ENCODE peak calls at places on chromosomes 13 and 19, in ten cellular contexts. X is T-helper 2 cell; V is Kasumi-1; I is stimulated activated CD8-positive, alpha-beta memory T cell treated with anti-CD3 and anti-CD28 coated beads, Interleukin-4, amount 100 ng/mL, for 1 hour; W is head of caudate nucleus; D is stimulated activated CD4-positive, alpha-beta T cell treated with anti-CD3 and anti-CD28 coated beads, Interleukin-1b, Interleukin-23, amount 100 ng/mL, for 24 hours; B is nucleus accumbens; M is HTR-8/SVneo; N is T-helper 9 cell; P is globus pallidus. Z is an unnamed sample.

GRCh38 chr13:75341025-75341424 is 140.9 kb downstream of the TBC1D4 start:
- DNase-seq in W (no peak), N (no peak), P (no peak), I (no peak), X (no peak), M (no peak), B (no peak), D (no peak), V (no peak), Z (no peak)

GRCh38 chr13:48151766-48152165 is 56.9 kb upstream of the MED4 start:
- DNase-seq in B (no peak), D (no peak), V (no peak), X (no peak), I (no peak), P (no peak), N (no peak), M (no peak), W (no peak), Z (no peak)

GRCh38 chr13:44350775-44351504 is 22.7 kb upstream of the SERP2 start:
- DNase-seq in D (no peak), N (no peak), W (no peak), I (no peak), B (no peak), X (no peak), P (no peak), V (no peak), M (no peak), Z (no peak)

GRCh38 chr13:111658150-111659100 is 338.0 kb downstream of the TEX29 start:
- DNase-seq in I (no peak), D (no peak), X (no peak), N (no peak), M (no peak), B (peak), P (peak), V (no peak), W (peak), Z (peak)

GRCh38 chr13:22422712-22423111 is 751.8 kb downstream of the FGF9 start:
- DNase-seq in D (no peak), P (no peak), V (no peak), B (no peak), W (no peak), X (no peak), N (no peak), M (no peak), I (no peak), Z (no peak)

GRCh38 chr13:58583961-58584360 is 952.4 kb downstream of the PCDH17 start:
- DNase-seq in N (no peak), M (no peak), V (no peak), I (no peak), D (no peak), X (no peak), W (no peak), B (no peak), P (no peak), Z (no peak)

GRCh38 chr13:94322925-94323324 is 156.6 kb downstream of the DCT start:
- DNase-seq in N (no peak), V (peak), B (no peak), W (no peak), M (no peak), P (no peak), I (no peak), X (no peak), D (no peak), Z (no peak)

GRCh38 chr19:56491399-56491798 is 14.3 kb upstream of the ZNF667 start:
- DNase-seq in I (no peak), V (no peak), X (no peak), D (no peak), M (no peak), B (no peak), W (no peak), P (no peak), N (no peak), Z (no peak)

GRCh38 chr13:72973234-72973633 is 85.6 kb upstream of the KLF5 start:
- DNase-seq in I (no peak), B (no peak), V (no peak), P (no peak), X (no peak), W (no peak), D (no peak), N (no peak), M (no peak), Z (no peak)

GRCh38 chr19:46076951-46077814 is 36.4 kb upstream of the IGFL4 start:
- DNase-seq in P (peak), N (no peak), W (peak), V (peak), M (peak), B (peak), D (no peak), X (peak), I (no peak), Z (peak)

GRCh38 chr13:44312898-44313551 is 60.6 kb upstream of the SERP2 start:
- DNase-seq in N (no peak), P (no peak), B (no peak), M (peak), D (no peak), V (no peak), I (no peak), X (no peak), W (no peak), Z (no peak)

GRCh38 chr19:3304871-3305423 is 61.4 kb upstream of the NFIC start:
- DNase-seq in W (peak), D (peak), B (peak), X (peak), I (peak), V (peak), N (peak), P (peak), M (peak), Z (peak)

GRCh38 chr19:53102186-53102585 is 1.0 kb downstream of the ZNF160 start:
- DNase-seq in W (no peak), B (no peak), N (no peak), D (no peak), I (no peak), X (peak), P (no peak), M (no peak), V (no peak), Z (no peak)